ENCODE peak calls at places on chromosomes 5 and 9, in seven cellular contexts. X is MV-4-11, I is GM23338, D is transverse colon, O is cardiac muscle cell, M is LHCN-M2, J is HFF-Myc. V is an unnamed sample.

GRCh38 chr5:143887302-143887638 is 75.3 kb downstream of the HMHB1 start:
- DNase-seq in X (peak), I (no peak), D (no peak), O (peak), M (peak), J (peak), V (no peak)

GRCh38 chr9:134652291-134653225 is 11.0 kb downstream of the COL5A1 start:
- DNase-seq in X (no peak), I (no peak), D (no peak), O (no peak), M (no peak), J (no peak), V (no peak)

GRCh38 chr9:93187047-93187446 is 3.1 kb downstream of the WNK2 start:
- DNase-seq in X (no peak), I (no peak), D (no peak), O (no peak), M (no peak), J (no peak), V (peak)

GRCh38 chr5:134566741-134567221 is 41.3 kb downstream of the JADE2 start:
- DNase-seq in X (no peak), I (no peak), D (no peak), O (no peak), M (no peak), J (no peak), V (no peak)

GRCh38 chr5:103895738-103896137 is 333.1 kb upstream of the NUDT12 start:
- DNase-seq in X (no peak), I (no peak), D (no peak), O (no peak), M (no peak), J (no peak), V (no peak)

GRCh38 chr9:6944896-6945295 is 187.1 kb downstream of the KDM4C start:
- DNase-seq in X (no peak), I (no peak), D (no peak), O (no peak), M (peak), J (no peak), V (no peak)

GRCh38 chr5:14397717-14398116 is 183.9 kb upstream of the OTULINL start:
- DNase-seq in X (no peak), I (no peak), D (no peak), O (peak), M (peak), J (peak), V (no peak)

GRCh38 chr9:122095010-122095767 is 2.1 kb upstream of the TTLL11 start:
- DNase-seq in X (peak), I (peak), D (peak), O (peak), M (peak), J (peak), V (peak)

GRCh38 chr9:131835132-131835910 is 95.4 kb upstream of the RAPGEF1 start:
- DNase-seq in X (no peak), I (peak), D (no peak), O (peak), M (no peak), J (no peak), V (no peak)

GRCh38 chr9:17134396-17134842 is 421 bp upstream of the CNTLN start:
- DNase-seq in X (peak), I (no peak), D (no peak), O (peak), M (peak), J (peak), V (no peak)

GRCh38 chr9:97969014-97969413 is 14.1 kb upstream of the ANP32B start:
- DNase-seq in X (no peak), I (no peak), D (no peak), O (no peak), M (no peak), J (no peak), V (no peak)

GRCh38 chr9:33135086-33135958 is 31.8 kb downstream of the B4GALT1 start:
- DNase-seq in X (peak), I (no peak), D (peak), O (no peak), M (no peak), J (no peak), V (no peak)

GRCh38 chr5:127358274-127358673 is 67.7 kb downstream of the MEGF10 start:
- DNase-seq in X (peak), I (no peak), D (no peak), O (peak), M (peak), J (peak), V (no peak)

GRCh38 chr9:69253057-69253456 is 72.0 kb upstream of the ENTREP1 start:
- DNase-seq in X (no peak), I (no peak), D (no peak), O (no peak), M (no peak), J (peak), V (no peak)

GRCh38 chr5:109170629-109171350 is 239.0 kb downstream of the PJA2 start:
- DNase-seq in X (no peak), I (no peak), D (no peak), O (no peak), M (no peak), J (no peak), V (no peak)

GRCh38 chr5:149235841-149236240 is 35.8 kb upstream of the AFAP1L1 start:
- DNase-seq in X (no peak), I (no peak), D (no peak), O (no peak), M (no peak), J (no peak), V (no peak)

GRCh38 chr5:33470544-33470943 is 29.8 kb downstream of the TARS1 start:
- DNase-seq in X (peak), I (no peak), D (no peak), O (peak), M (no peak), J (peak), V (no peak)

GRCh38 chr5:139726248-139726647 is 69.4 kb upstream of the PSD2 start:
- DNase-seq in X (no peak), I (no peak), D (no peak), O (no peak), M (no peak), J (no peak), V (no peak)

GRCh38 chr5:178642351-178642909 is 15.6 kb upstream of the CLK4 start:
- DNase-seq in X (no peak), I (no peak), D (no peak), O (peak), M (no peak), J (peak), V (no peak)

GRCh38 chr9:133236291-133237071 is 27.4 kb upstream of the OBP2B start:
- DNase-seq in X (no peak), I (no peak), D (no peak), O (no peak), M (peak), J (no peak), V (no peak)

V was measured in stomach.